ENCODE peak calls at places on chromosome 11, in seven cellular contexts. N is HCT116, L is H1, T is right lobe of liver, H is transverse colon, X is gastrocnemius medialis, S is testis. J is an unnamed sample. For H3K36me3, the result is how much of the 10 kb centered on the place peaks cover.

GRCh38 chr11:122317337-122317736 is 201.3 kb upstream of the BLID start:
- DNase-seq in X (no peak), L (no peak), H (no peak), S (no peak), N (no peak), T (no peak), J (no peak)

GRCh38 chr11:111730031-111730430 is 36.2 kb downstream of the PPP2R1B start:
- DNase-seq in T (no peak), S (no peak), L (no peak), X (no peak), N (no peak), H (no peak), J (no peak)

GRCh38 chr11:63569570-63569969 is 6.4 kb upstream of the PLAAT2 start:
- DNase-seq in X (no peak), T (no peak), S (no peak), N (no peak), L (no peak), H (no peak), J (no peak)

GRCh38 chr11:60855726-60856633 is at the start of gene PTGDR2:
- DNase-seq in X (no peak), H (peak), T (no peak), L (no peak), S (no peak), N (no peak), J (no peak)

GRCh38 chr11:106503901-106504300 is 426.4 kb downstream of the AASDHPPT start:
- DNase-seq in L (no peak), T (no peak), X (no peak), N (no peak), S (no peak), H (no peak), J (no peak)

GRCh38 chr11:131889146-131889577 is 518.7 kb downstream of the NTM start:
- DNase-seq in S (no peak), H (no peak), X (no peak), N (no peak), T (no peak), L (no peak), J (no peak)

GRCh38 chr11:130448416-130449068 is at the start of gene ADAMTS15:
- DNase-seq in L (peak), H (peak), N (peak), S (peak), X (peak), T (peak), J (peak)

GRCh38 chr11:93905384-93905783 is 55.0 kb upstream of the VSTM5 start:
- DNase-seq in X (no peak), H (no peak), S (no peak), T (no peak), L (no peak), N (no peak), J (no peak)

GRCh38 chr11:40130427-40130826 is 1329.0 kb downstream of the LRRC4C start:
- DNase-seq in T (no peak), N (no peak), X (no peak), S (peak), L (peak), H (no peak), J (no peak)

GRCh38 chr11:83364500-83365059 is 78.4 kb upstream of the CCDC90B start:
- DNase-seq in H (no peak), T (no peak), N (no peak), L (no peak), X (no peak), S (no peak), J (no peak)

GRCh38 chr11:57800444-57801184 is 39.0 kb downstream of the CTNND1 start:
- DNase-seq in H (no peak), L (no peak), S (no peak), X (no peak), T (no peak), N (peak), J (no peak)

GRCh38 chr11:42544726-42545125 is 767.1 kb upstream of the API5 start:
- DNase-seq in N (no peak), T (no peak), H (no peak), X (no peak), S (no peak), L (no peak), J (no peak)

GRCh38 chr11:119062779-119063178 is 4.8 kb upstream of the VPS11 start:
- DNase-seq in S (peak), T (no peak), H (peak), X (no peak), L (no peak), N (no peak), J (no peak)

GRCh38 chr11:36456136-36456535 is 53.9 kb downstream of the TRAF6 start:
- DNase-seq in X (no peak), T (no peak), N (no peak), S (no peak), L (no peak), H (no peak), J (no peak)

GRCh38 chr11:110295086-110295485 is 1.3 kb downstream of the RDX start:
- DNase-seq in T (no peak), H (no peak), X (no peak), L (no peak), S (no peak), N (no peak), J (no peak)

GRCh38 chr11:59965424-59965823 is 1.6 kb downstream of the OOSP4A start:
- DNase-seq in T (no peak), S (no peak), X (no peak), H (no peak), L (no peak), N (no peak), J (no peak)

GRCh38 chr11:78784321-78785061 is 209.8 kb upstream of the NARS2 start:
- DNase-seq in L (no peak), H (no peak), S (no peak), X (no peak), T (no peak), N (no peak), J (no peak)

GRCh38 chr11:35305670-35306382 is 113.5 kb downstream of the SLC1A2 start:
- DNase-seq in T (no peak), X (no peak), L (peak), N (peak), H (peak), S (no peak), J (no peak)

GRCh38 chr11:60629399-60629798 is 70.0 kb upstream of the MS4A8 start:
- DNase-seq in N (no peak), L (no peak), T (no peak), S (no peak), H (no peak), X (no peak), J (no peak)

GRCh38 chr11:2779981-2780849 is 80.4 kb upstream of the KCNQ1OT1 start:
- DNase-seq in L (peak), T (peak), X (peak), H (peak), S (peak), N (no peak), J (peak)

GRCh38 chr11:2767751-2768150 is 68.0 kb upstream of the KCNQ1OT1 start:
- DNase-seq in T (peak), H (no peak), N (no peak), L (no peak), S (no peak), X (no peak), J (peak)

GRCh38 chr11:2269601-2270321 is 627 bp downstream of the ASCL2 start:
- DNase-seq in H (peak), L (peak), X (no peak), N (no peak), S (peak), T (peak), J (peak)

GRCh38 chr11:126345759-126346585 is 9.5 kb upstream of the ST3GAL4 start:
- DNase-seq in N (no peak), X (no peak), S (peak), T (peak), L (no peak), H (no peak), J (no peak)

GRCh38 chr11:103901656-103902055 is 134.8 kb upstream of the DDI1 start:
- DNase-seq in L (no peak), N (no peak), S (no peak), H (no peak), X (no peak), T (no peak), J (no peak)

GRCh38 chr11:115333106-115333505 is 171.1 kb downstream of the CADM1 start:
- DNase-seq in S (no peak), H (no peak), T (no peak), N (no peak), X (no peak), L (no peak), J (no peak)

GRCh38 chr11:47288066-47288465 is 18.1 kb downstream of the MADD start:
- DNase-seq in N (no peak), H (no peak), X (peak), T (no peak), S (no peak), L (no peak), J (no peak)

GRCh38 chr11:47280860-47281259 is 10.9 kb downstream of the MADD start:
- DNase-seq in N (no peak), S (no peak), L (no peak), X (no peak), T (no peak), H (no peak), J (no peak)

GRCh38 chr11:47285969-47286770 is 16.2 kb downstream of the MADD start:
- DNase-seq in N (no peak), L (no peak), T (no peak), H (no peak), S (no peak), X (no peak), J (no peak)

GRCh38 chr11:47282462-47282861 is 12.5 kb downstream of the MADD start:
- DNase-seq in S (no peak), L (no peak), N (no peak), H (no peak), X (no peak), T (no peak), J (no peak)

GRCh38 chr11:47284151-47284550 is 14.2 kb downstream of the MADD start:
- DNase-seq in L (no peak), T (no peak), N (no peak), S (no peak), X (no peak), H (no peak), J (no peak)
- H3K36me3 ChIP-seq in L (under half), T (half or more), N (under half), S (under half), X (under half), H (under half), J (under half)

DNA sequence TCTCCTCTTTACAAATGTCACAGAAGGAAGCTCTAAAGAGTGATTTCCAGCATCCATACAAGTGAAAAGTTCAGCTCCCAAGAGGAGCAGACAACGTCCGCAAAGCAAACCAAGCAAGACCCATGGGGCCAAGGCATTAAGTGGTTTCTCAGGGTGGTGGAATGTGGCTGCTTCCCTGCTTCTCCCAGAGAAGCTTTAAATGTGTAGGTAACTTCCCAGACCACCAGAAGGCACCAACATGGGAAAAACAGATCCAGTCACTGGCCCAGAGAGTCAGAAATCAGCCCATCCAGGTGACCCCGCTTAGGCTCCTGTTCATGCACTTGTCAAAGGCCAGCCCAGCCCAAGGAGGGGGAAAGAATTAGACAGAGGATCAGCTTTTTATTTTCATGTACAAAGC is 13.3 kb upstream of the PHF21A start:
- DNase-seq in H (no peak), X (no peak), T (no peak), N (no peak), L (no peak), S (no peak), J (no peak)
- H3K27ac ChIP-seq in H (no peak), X (no peak), T (no peak), N (no peak), L (no peak), S (no peak), J (no peak)

GRCh38 chr11:72680624-72681158 is 6.5 kb upstream of the PDE2A start:
- DNase-seq in X (no peak), T (no peak), H (no peak), S (no peak), N (no peak), L (no peak), J (no peak)
- TF ChIP-seq POLR2A in X (no peak), T (no peak), H (no peak), S (no peak), N (no peak), L (no peak), J (no peak)

DNA sequence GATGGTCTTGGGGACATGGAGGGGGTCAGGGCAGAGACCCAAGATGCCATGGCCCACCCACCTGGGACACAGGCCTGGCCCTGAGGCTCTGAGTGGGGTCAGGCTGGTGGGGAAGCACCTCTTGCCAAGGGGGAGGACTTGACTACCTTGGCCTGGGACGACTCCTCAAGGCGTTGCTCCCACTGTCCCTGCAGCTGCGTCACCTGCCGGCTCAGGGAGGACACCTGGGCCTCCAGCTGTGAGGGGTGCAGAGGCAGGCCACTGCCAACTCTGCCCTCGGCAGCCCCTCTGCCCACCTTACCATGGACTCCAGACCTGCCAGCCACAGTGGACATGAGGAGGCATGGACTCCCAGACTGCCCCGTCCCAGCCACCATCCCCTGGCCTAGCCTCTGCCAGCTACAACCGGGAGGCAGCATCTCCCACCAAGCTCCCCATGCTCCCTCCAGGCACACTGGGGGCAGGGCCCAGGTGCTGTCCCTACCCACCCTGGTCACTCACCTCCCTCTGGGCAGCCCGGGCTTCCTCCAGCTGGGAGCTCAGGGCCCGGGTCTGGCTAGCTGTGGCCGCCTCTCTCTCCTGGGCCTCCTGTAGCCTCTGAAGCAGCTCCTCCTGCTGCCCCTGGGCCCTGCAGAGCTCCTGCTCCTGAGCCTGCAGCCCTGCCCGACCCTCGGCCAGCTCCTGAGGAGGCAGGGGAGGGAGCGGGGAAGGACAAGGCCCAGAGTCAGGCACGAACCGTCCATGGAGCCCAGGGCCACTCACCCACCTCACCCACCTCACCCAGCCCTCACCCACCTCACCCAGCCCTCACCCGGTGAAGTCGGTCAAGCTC is 8.6 kb downstream of the CDC42BPG start:
- DNase-seq in L (no peak), N (no peak), T (no peak), S (no peak), H (no peak), X (no peak), J (no peak)
- H3K36me3 ChIP-seq in L (under half), N (under half), T (under half), S (under half), H (under half), X (under half), J (under half)

GRCh38 chr11:124277207-124277606 is 21.0 kb downstream of the OR8G5 start:
- DNase-seq in H (no peak), T (no peak), X (no peak), N (no peak), L (no peak), S (no peak), J (no peak)
- H3K27ac ChIP-seq in H (no peak), T (no peak), X (no peak), N (no peak), L (no peak), S (no peak), J (no peak)

DNA sequence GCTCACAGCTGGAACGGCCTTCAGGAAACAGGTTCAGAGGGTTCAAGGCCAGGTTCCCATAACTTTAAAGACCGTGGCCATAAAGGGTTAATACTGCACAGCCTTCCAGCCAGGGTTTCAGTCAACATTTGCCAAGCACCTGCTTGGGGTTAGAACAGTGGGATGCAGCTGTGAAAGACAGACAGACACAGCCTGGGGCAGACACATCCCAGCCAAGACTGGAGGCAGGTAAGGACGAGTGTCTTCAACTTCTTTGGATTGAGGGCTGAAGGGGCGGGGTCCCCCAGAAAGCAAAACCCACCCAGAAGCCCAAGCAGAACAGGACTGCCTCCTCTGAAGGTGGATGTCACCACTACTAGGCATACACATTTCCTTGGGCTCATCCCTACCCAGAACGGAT is 14.3 kb downstream of the ARFGAP2 start:
- DNase-seq in L (no peak), X (no peak), N (no peak), H (no peak), S (no peak), T (no peak), J (no peak)
- TF ChIP-seq POLR2A in L (peak), X (no peak), N (no peak), H (no peak), S (no peak), T (no peak), J (no peak)

GRCh38 chr11:8375460-8375859 is 111.8 kb upstream of the LMO1 start:
- DNase-seq in N (no peak), H (no peak), T (no peak), S (no peak), X (no peak), L (no peak), J (no peak)
- H3K36me3 ChIP-seq in N (under half), H (under half), T (under half), S (under half), X (under half), L (under half), J (under half)

GRCh38 chr11:76601272-76601671 is 69.3 kb downstream of the LRRC32 start:
- DNase-seq in S (peak), H (no peak), X (no peak), N (no peak), T (no peak), L (no peak), J (peak)

GRCh38 chr11:76603202-76603601 is 67.3 kb downstream of the LRRC32 start:
- DNase-seq in T (no peak), N (no peak), L (peak), H (no peak), X (no peak), S (peak), J (peak)

GRCh38 chr11:76601712-76602111 is 68.8 kb downstream of the LRRC32 start:
- DNase-seq in T (no peak), X (no peak), L (no peak), S (peak), N (no peak), H (no peak), J (peak)

GRCh38 chr11:76604081-76604601 is 66.4 kb downstream of the LRRC32 start:
- DNase-seq in H (no peak), S (peak), X (no peak), T (no peak), N (no peak), L (peak), J (peak)

DNA sequence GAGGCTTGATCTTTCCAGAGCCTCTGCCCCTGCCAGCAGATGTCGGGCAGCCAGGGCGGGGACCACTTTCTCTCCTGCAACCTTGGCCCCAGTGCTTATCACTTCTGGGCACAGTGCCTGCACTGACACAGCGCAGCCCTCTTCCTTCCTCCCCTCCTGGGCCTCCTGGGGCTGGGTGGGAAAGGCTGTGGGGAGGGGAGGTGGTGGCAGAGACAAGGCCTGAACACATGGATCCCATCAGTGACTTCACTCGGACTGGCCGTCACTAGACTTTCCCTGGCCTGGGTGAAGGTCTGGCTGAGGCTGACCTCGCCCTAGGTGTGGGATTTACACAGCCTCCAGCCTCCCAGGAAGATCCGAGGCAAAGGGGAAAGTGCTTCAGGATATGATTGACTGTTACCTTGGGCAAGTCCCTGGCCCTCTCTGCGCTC is 68.1 kb downstream of the LRRC32 start:
- DNase-seq in S (peak), X (no peak), N (no peak), L (peak), T (no peak), H (peak), J (peak)
- H3K27ac ChIP-seq in S (peak), X (peak), N (no peak), L (no peak), T (peak), H (peak), J (peak)

GRCh38 chr11:47569646-47570045 is 4.2 kb downstream of the PTPMT1 start:
- DNase-seq in H (no peak), N (no peak), X (no peak), S (no peak), L (no peak), T (no peak), J (no peak)

GRCh38 chr11:47564933-47565339 is 463 bp upstream of the PTPMT1 start:
- DNase-seq in T (no peak), X (no peak), N (no peak), H (no peak), L (no peak), S (no peak), J (no peak)

GRCh38 chr11:47560431-47560830 is 5.0 kb upstream of the PTPMT1 start:
- DNase-seq in T (no peak), X (no peak), N (no peak), H (no peak), L (no peak), S (no peak), J (no peak)

GRCh38 chr11:47566166-47566546 is 757 bp downstream of the PTPMT1 start:
- DNase-seq in T (no peak), L (no peak), S (peak), X (no peak), N (no peak), H (no peak), J (no peak)

DNA sequence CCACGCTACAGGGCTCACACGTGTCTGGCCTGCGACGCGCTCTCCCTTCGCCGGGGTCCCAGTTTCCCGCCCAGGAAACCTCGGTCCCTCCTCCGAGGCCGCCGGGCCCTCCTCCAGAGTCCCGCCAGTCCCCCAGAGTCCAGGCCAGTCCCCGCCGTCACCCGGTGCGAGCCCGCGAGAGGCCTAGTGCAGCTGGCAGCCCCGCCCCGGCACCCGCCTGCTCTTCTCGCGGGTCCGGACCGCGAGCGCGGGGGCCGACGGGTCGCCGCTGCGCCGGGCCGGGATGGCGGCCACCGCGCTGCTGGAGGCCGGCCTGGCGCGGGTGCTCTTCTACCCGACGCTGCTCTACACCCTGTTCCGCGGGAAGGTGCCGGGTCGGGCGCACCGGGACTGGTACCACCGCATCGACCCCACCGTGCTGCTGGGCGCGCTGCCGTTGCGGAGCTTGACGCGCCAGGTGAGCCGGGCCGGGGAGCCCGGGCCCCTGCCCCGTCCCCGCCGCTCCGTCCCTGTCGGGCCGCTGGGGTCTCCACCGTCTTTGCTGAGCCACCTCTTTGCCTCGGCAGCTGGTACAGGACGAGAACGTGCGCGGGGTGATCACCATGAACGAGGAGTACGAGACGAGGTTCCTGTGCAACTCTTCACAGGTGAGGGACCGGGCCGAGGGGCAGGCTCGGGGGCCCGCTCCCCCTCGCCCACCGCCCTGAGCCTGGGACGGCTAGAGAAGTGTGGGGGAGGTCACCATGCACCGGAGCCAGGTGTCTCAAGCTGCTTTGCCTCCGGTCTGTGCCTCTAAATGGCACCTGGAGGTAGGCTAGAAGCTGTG is at the start of gene PTPMT1:
- DNase-seq in S (peak), X (peak), T (peak), N (peak), L (peak), H (peak), J (peak)
- TF ChIP-seq POLR2A in S (no peak), X (peak), T (peak), N (peak), L (peak), H (peak), J (no peak)

J was measured in breast epithelium.